ENCODE peak calls at places on chromosomes 6 and 20, in seven cellular contexts. P is fibroblast of the conjunctiva; G is small intestine; D is esophagus squamous epithelium; H is effector CD4-positive, alpha-beta T cell; J is keratinocyte; B is astrocyte. A is an unnamed sample.

GRCh38 chr6:332671-333070 is 40.4 kb downstream of the DUSP22 start:
- DNase-seq in P (peak; percentile 18), G (no peak), D (no peak), H (no peak), J (no peak), B (peak; percentile 70), A (no peak)

GRCh38 chr6:106475280-106475679 is 114.8 kb downstream of the CRYBG1 start:
- DNase-seq in P (no peak), G (no peak), D (no peak), H (no peak), J (no peak), B (peak; percentile 50), A (no peak)

GRCh38 chr20:48096212-48096875 is 311.1 kb upstream of the SULF2 start:
- DNase-seq in P (no peak), G (no peak), D (no peak), H (no peak), J (no peak), B (peak; percentile 25), A (no peak)

GRCh38 chr6:28206527-28207243 is 18.4 kb upstream of the ZSCAN9 start:
- DNase-seq in P (no peak), G (peak; percentile 50), D (no peak), H (no peak), J (no peak), B (no peak), A (no peak)

GRCh38 chr20:20664795-20665194 is 47.6 kb downstream of the RALGAPA2 start:
- DNase-seq in P (peak; percentile 3), G (peak; percentile 41), D (no peak), H (no peak), J (no peak), B (no peak), A (no peak)

GRCh38 chr6:57198926-57199636 is 23.0 kb downstream of the RAB23 start:
- DNase-seq in P (no peak), G (no peak), D (no peak), H (no peak), J (no peak), B (no peak), A (no peak)

GRCh38 chr6:93418113-93418447 is 1.3 kb downstream of the EPHA7 start:
- DNase-seq in P (no peak), G (no peak), D (no peak), H (no peak), J (no peak), B (no peak), A (no peak)

GRCh38 chr20:37673429-37673828 is 20.4 kb upstream of the CTNNBL1 start:
- DNase-seq in P (no peak), G (no peak), D (no peak), H (no peak), J (no peak), B (no peak), A (no peak)

GRCh38 chr6:168922436-168922835 is 331.2 kb downstream of the THBS2 start:
- DNase-seq in P (no peak), G (no peak), D (no peak), H (no peak), J (no peak), B (no peak), A (no peak)

GRCh38 chr6:133951881-133952814 is 876 bp upstream of the TBPL1 start:
- DNase-seq in P (peak; percentile 34), G (peak; percentile 47), D (no peak), H (peak; percentile 31), J (no peak), B (peak; percentile 70), A (peak; percentile 64)

GRCh38 chr20:22526512-22527012 is 57.8 kb downstream of the FOXA2 start:
- DNase-seq in P (no peak), G (no peak), D (no peak), H (no peak), J (no peak), B (no peak), A (no peak)

GRCh38 chr6:71248306-71248705 is 40.3 kb upstream of the OGFRL1 start:
- DNase-seq in P (peak; percentile 44), G (no peak), D (no peak), H (no peak), J (no peak), B (peak; percentile 36), A (no peak)

GRCh38 chr6:10511477-10511876 is 9.7 kb upstream of the GCNT2 start:
- DNase-seq in P (no peak), G (no peak), D (no peak), H (no peak), J (no peak), B (no peak), A (no peak)

GRCh38 chr20:20440473-20440872 is 72.6 kb downstream of the INSM1 start:
- DNase-seq in P (no peak), G (no peak), D (no peak), H (no peak), J (no peak), B (no peak), A (no peak)

GRCh38 chr6:143964667-143965066 is 43.4 kb downstream of the PLAGL1 start:
- DNase-seq in P (no peak), G (peak; percentile 19), D (no peak), H (no peak), J (no peak), B (no peak), A (no peak)

GRCh38 chr6:151413372-151414145 is 22.2 kb upstream of the ZBTB2 start:
- DNase-seq in P (no peak), G (peak; percentile 17), D (no peak), H (peak; percentile 55), J (no peak), B (no peak), A (no peak)

A was measured in stromal cell of bone marrow.